ENCODE peak calls at places on chromosomes 4 and X, in five cellular contexts. D, J, C, I and R are unnamed samples.

GRCh38 chr4:8112036-8112576 is 46.5 kb downstream of the ABLIM2 start:
- DNase-seq in J (no peak), D (no peak), C (no peak), I (no peak), R (no peak)

GRCh38 chr4:74283614-74284013 is 24.7 kb upstream of the EPGN start:
- DNase-seq in J (peak; percentile 44), C (peak; percentile 31), I (no peak), D (peak; percentile 75), R (no peak)

GRCh38 chrX:110211340-110211739 is 106.5 kb downstream of the AMMECR1 start:
- DNase-seq in I (no peak), C (no peak), J (no peak), D (no peak), R (no peak)

GRCh38 chr4:40228497-40229365 is 31.9 kb downstream of the RHOH start:
- DNase-seq in I (no peak), J (no peak), C (no peak), D (peak; percentile 11), R (no peak)

GRCh38 chr4:91958651-91959050 is 345.1 kb upstream of the GRID2 start:
- DNase-seq in I (no peak), C (no peak), D (no peak), J (peak; percentile 21), R (no peak)

GRCh38 chrX:14697453-14697852 is 168.1 kb downstream of the GLRA2 start:
- DNase-seq in I (no peak), J (no peak), D (peak; percentile 6), C (no peak), R (no peak)

GRCh38 chr4:1572521-1572920 is 111.6 kb downstream of the FAM53A start:
- DNase-seq in I (no peak), J (no peak), C (no peak), D (no peak), R (no peak)

GRCh38 chr4:139913995-139914394 is 240.0 kb downstream of the MAML3 start:
- DNase-seq in I (no peak), J (peak; percentile 60), C (peak; percentile 52), D (no peak), R (no peak)

GRCh38 chrX:66728818-66729271 is 90.0 kb upstream of the EDA2R start:
- DNase-seq in I (peak; percentile 23), C (peak; percentile 14), J (peak; percentile 21), D (peak; percentile 3), R (no peak)

GRCh38 chr4:7541414-7541810 is 106.7 kb upstream of the PSAPL1 start:
- DNase-seq in J (no peak), I (no peak), D (no peak), C (no peak), R (no peak)

GRCh38 chr4:28557755-28558154 is 1697.1 kb downstream of the STIM2 start:
- DNase-seq in C (peak; percentile 34), I (no peak), D (no peak), J (peak; percentile 2), R (no peak)